ENCODE peak calls at places on chromosomes 3 and 15, in six cellular contexts. X is fibroblast of lung; A is CD8-positive, alpha-beta T cell; Z is tibial artery; I is PC-3; N is suprapubic skin. S is an unnamed sample. For H3K36me3, the result is how much of the 10 kb centered on the place peaks cover.

GRCh38 chr3:11335056-11335608 is 62.9 kb downstream of the ATG7 start:
- DNase-seq in A (no peak), N (no peak), I (peak), Z (no peak), X (peak), S (peak)

GRCh38 chr3:11929531-11929930 is 74.7 kb upstream of the SYN2 start:
- DNase-seq in I (no peak), A (no peak), Z (no peak), X (no peak), N (no peak), S (no peak)

GRCh38 chr15:55108858-55109518 is 87.8 kb downstream of the RSL24D1 start:
- DNase-seq in A (peak), Z (peak), N (no peak), I (peak), X (peak), S (peak)

GRCh38 chr3:53255775-53256703 is at the start of gene TKT:
- DNase-seq in A (peak), X (peak), I (peak), N (peak), Z (peak), S (peak)

GRCh38 chr3:42122261-42123011 is 31.3 kb downstream of the TRAK1 start:
- DNase-seq in I (no peak), N (peak), Z (no peak), A (no peak), X (no peak), S (no peak)

GRCh38 chr15:83767786-83768185 is 113.9 kb downstream of the ADAMTSL3 start:
- DNase-seq in I (no peak), N (no peak), A (no peak), Z (no peak), X (peak), S (peak)

GRCh38 chr15:71746719-71747118 is 63.6 kb upstream of the NR2E3 start:
- DNase-seq in Z (no peak), I (peak), N (no peak), A (no peak), X (no peak), S (no peak)

GRCh38 chr15:80483656-80484055 is 79.5 kb downstream of the ARNT2 start:
- DNase-seq in I (no peak), X (peak), A (no peak), Z (no peak), N (no peak), S (no peak)

GRCh38 chr3:175179055-175179454 is 319.9 kb downstream of the NAALADL2 start:
- DNase-seq in I (peak), A (no peak), N (no peak), Z (no peak), X (no peak), S (no peak)

GRCh38 chr3:126472277-126473006 is 3.2 kb downstream of the ZXDC start:
- DNase-seq in X (peak), I (peak), A (no peak), Z (peak), N (no peak), S (peak)

GRCh38 chr15:81312790-81313543 is 11.0 kb downstream of the STARD5 start:
- DNase-seq in Z (peak), A (no peak), X (peak), N (peak), I (peak), S (peak)

GRCh38 chr3:81289676-81290075 is 471.8 kb downstream of the GBE1 start:
- DNase-seq in I (no peak), A (no peak), N (no peak), Z (no peak), X (no peak), S (peak)

GRCh38 chr15:29403778-29404177 is 134.2 kb upstream of the NSMCE3 start:
- DNase-seq in N (no peak), I (peak), X (no peak), Z (no peak), A (no peak), S (no peak)

GRCh38 chr3:69084326-69084667 is 440 bp upstream of the ARL6IP5 start:
- DNase-seq in X (peak), N (no peak), I (peak), Z (no peak), A (no peak), S (peak)

GRCh38 chr3:193941486-193941885 is 194.5 kb upstream of the HES1 start:
- DNase-seq in A (no peak), I (no peak), X (no peak), Z (no peak), N (no peak), S (no peak)

GRCh38 chr3:37338500-37338899 is 164.1 kb upstream of the LRRFIP2 start:
- DNase-seq in I (no peak), A (no peak), X (peak), Z (no peak), N (no peak), S (no peak)

GRCh38 chr3:64276131-64276530 is 50.9 kb upstream of the PRICKLE2 start:
- DNase-seq in I (no peak), N (no peak), Z (no peak), A (no peak), X (no peak), S (no peak)

GRCh38 chr3:187102073-187102634 is 37.1 kb downstream of the RPL39L start:
- DNase-seq in N (no peak), Z (no peak), X (no peak), I (no peak), A (no peak), S (peak)

GRCh38 chr15:100253640-100254039 is 88.1 kb downstream of the ADAMTS17 start:
- DNase-seq in Z (no peak), I (no peak), N (peak), A (peak), X (no peak), S (no peak)

GRCh38 chr3:152909180-152909883 is 74.4 kb downstream of the P2RY1 start:
- DNase-seq in X (peak), A (no peak), Z (no peak), I (peak), N (no peak), S (peak)

GRCh38 chr15:101617390-101617965 is 34.7 kb downstream of the TM2D3 start:
- DNase-seq in Z (no peak), N (no peak), I (no peak), X (no peak), A (no peak), S (no peak)

GRCh38 chr3:115922681-115923347 is 299.5 kb downstream of the GAP43 start:
- DNase-seq in X (peak), A (no peak), N (no peak), Z (no peak), I (peak), S (peak)

GRCh38 chr3:112376413-112376812 is 43.5 kb downstream of the CD200 start:
- DNase-seq in I (no peak), X (no peak), A (no peak), N (no peak), Z (no peak), S (peak)

GRCh38 chr15:92603743-92604470 is 51.7 kb downstream of the FAM174B start:
- DNase-seq in A (no peak), Z (no peak), I (peak), N (no peak), X (peak), S (no peak)

GRCh38 chr3:138513073-138513843 is 78.8 kb downstream of the ESYT3 start:
- DNase-seq in Z (no peak), A (no peak), I (no peak), X (no peak), N (no peak), S (no peak)

GRCh38 chr3:179615458-179616173 is 11.0 kb downstream of the NDUFB5 start:
- DNase-seq in A (no peak), I (no peak), N (no peak), X (peak), Z (no peak), S (no peak)

GRCh38 chr3:72271215-72271614 is 486.3 kb upstream of the PROK2 start:
- DNase-seq in X (peak), I (no peak), Z (peak), N (no peak), A (no peak), S (no peak)

GRCh38 chr3:139588450-139588849 is 48.9 kb upstream of the RBP1 start:
- DNase-seq in Z (no peak), A (no peak), N (no peak), I (peak), X (no peak), S (no peak)

GRCh38 chr3:194906229-194906629 is 220.5 kb downstream of the FAM43A start:
- DNase-seq in I (peak), A (no peak), Z (no peak), N (no peak), X (peak), S (no peak)

GRCh38 chr3:61796088-61796680 is 234.8 kb downstream of the PTPRG start:
- DNase-seq in X (no peak), Z (no peak), A (no peak), I (no peak), N (no peak), S (no peak)

GRCh38 chr3:45613781-45614180 is 19.2 kb downstream of the LIMD1 start:
- DNase-seq in A (no peak), I (no peak), Z (no peak), N (no peak), X (no peak), S (no peak)

GRCh38 chr3:38131621-38132369 is 5.1 kb downstream of the ACAA1 start:
- DNase-seq in A (no peak), I (no peak), N (peak), Z (peak), X (peak), S (peak)

GRCh38 chr3:117355566-117355965 is 646.0 kb downstream of the TUSC7 start:
- DNase-seq in N (no peak), A (no peak), Z (no peak), X (peak), I (no peak), S (no peak)

GRCh38 chr3:37626722-37627565 is 234.7 kb upstream of the CTDSPL start:
- DNase-seq in I (no peak), N (no peak), Z (no peak), A (no peak), X (no peak), S (no peak)

GRCh38 chr15:74034206-74034755 is 39.8 kb downstream of the PML start:
- DNase-seq in A (no peak), N (no peak), X (no peak), I (no peak), Z (no peak), S (no peak)

GRCh38 chr15:74036271-74037170 is 42.0 kb downstream of the PML start:
- DNase-seq in N (peak), I (peak), A (no peak), Z (peak), X (peak), S (peak)

GRCh38 chr15:74032046-74032445 is 37.5 kb downstream of the PML start:
- DNase-seq in Z (no peak), N (no peak), X (no peak), A (no peak), I (no peak), S (no peak)

GRCh38 chr15:74035121-74035829 is 40.8 kb downstream of the PML start:
- DNase-seq in N (no peak), X (no peak), I (no peak), Z (no peak), A (no peak), S (no peak)

DNA sequence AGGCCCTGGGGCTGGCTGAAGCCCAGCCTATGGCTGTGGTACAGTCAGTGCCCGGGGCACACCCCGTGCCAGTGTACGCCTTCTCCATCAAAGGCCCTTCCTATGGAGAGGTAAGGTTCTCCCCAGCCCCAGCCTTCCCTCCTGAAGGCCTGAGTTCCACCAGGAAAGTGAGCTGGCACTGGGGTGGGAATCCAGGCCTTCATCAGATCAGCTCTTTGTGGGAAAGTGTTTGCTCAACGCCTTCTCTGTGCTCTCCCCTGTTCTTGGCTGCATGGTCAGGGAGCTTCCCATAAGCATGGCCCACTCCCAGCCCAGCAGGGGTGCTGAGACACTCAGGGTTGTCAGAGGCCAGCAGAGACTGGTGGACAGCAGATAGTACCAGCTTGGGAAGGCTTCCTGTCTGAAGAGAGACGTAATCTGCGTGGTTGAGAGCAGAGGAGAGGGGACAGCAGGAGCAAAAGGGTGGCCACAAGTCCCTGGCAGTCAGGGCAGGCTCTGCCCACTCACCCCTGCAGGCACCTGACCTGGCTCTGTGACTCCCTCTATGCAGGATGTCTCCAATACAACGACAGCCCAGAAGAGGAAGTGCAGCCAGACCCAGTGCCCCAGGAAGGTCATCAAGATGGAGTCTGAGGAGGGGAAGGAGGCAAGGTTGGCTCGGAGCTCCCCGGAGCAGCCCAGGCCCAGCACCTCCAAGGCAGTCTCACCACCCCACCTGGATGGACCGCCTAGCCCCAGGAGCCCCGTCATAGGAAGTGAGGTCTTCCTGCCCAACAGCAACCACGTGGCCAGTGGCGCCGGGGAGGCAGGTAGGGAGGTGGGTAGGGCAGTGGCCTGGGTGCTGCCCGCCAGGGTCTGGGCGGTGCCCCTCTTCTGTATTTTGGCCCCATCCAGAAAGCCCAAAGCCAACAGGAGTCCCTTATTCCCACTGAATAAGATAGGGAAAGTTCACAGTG is 38.4 kb downstream of the PML start:
- DNase-seq in X (no peak), Z (no peak), A (no peak), I (no peak), N (no peak), S (no peak)
- H3K36me3 ChIP-seq in X (under half), Z (half or more), A (under half), I (under half), N (half or more), S (half or more)

GRCh38 chr15:78878356-78878755 is 5.7 kb downstream of the MORF4L1 start:
- DNase-seq in X (peak), I (no peak), A (no peak), N (no peak), Z (no peak), S (peak)
- H3K4me3 ChIP-seq in X (no peak), I (no peak), A (no peak), N (no peak), Z (no peak), S (no peak)

DNA sequence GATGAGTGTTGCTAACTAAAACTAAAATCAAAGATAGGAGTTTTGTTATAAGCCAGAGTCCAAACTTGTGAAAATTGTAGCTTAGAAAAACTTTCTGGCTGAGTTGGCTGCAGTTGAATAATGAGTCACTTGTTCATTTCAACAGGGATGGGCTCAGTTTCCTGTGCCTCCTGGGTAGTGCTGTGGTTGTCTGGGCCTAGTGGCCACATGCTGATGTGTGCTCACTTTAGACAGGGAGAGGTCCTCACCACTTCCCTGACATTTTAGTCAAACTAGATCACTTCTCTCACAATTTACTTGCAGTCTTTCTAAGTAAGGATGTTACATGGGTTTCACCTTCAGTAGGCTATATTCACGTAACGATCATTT is 6.3 kb upstream of the UBE2Q2 start:
- DNase-seq in Z (peak), X (peak), N (no peak), I (peak), A (no peak), S (peak)
- TF ChIP-seq CTCF in Z (no peak), X (no peak), N (no peak), I (no peak), A (no peak), S (peak)

GRCh38 chr3:13727890-13728289 is 152.0 kb downstream of the WNT7A start:
- DNase-seq in X (no peak), A (no peak), Z (no peak), N (peak), I (no peak), S (no peak)
- H3K36me3 ChIP-seq in X (under half), A (under half), Z (under half), N (under half), I (under half), S (under half)

GRCh38 chr3:141796436-141797166 is 33.4 kb downstream of the GRK7 start:
- DNase-seq in A (peak), Z (no peak), I (no peak), N (no peak), X (no peak), S (no peak)

GRCh38 chr3:141798455-141798854 is 35.2 kb downstream of the GRK7 start:
- DNase-seq in Z (no peak), X (no peak), A (no peak), N (no peak), I (no peak), S (no peak)

GRCh38 chr3:141795719-141796435 is 32.7 kb downstream of the GRK7 start:
- DNase-seq in N (no peak), I (no peak), Z (peak), X (peak), A (peak), S (no peak)

GRCh38 chr3:141797167-141797773 is 34.1 kb downstream of the GRK7 start:
- DNase-seq in I (no peak), N (peak), A (no peak), X (peak), Z (peak), S (peak)

DNA sequence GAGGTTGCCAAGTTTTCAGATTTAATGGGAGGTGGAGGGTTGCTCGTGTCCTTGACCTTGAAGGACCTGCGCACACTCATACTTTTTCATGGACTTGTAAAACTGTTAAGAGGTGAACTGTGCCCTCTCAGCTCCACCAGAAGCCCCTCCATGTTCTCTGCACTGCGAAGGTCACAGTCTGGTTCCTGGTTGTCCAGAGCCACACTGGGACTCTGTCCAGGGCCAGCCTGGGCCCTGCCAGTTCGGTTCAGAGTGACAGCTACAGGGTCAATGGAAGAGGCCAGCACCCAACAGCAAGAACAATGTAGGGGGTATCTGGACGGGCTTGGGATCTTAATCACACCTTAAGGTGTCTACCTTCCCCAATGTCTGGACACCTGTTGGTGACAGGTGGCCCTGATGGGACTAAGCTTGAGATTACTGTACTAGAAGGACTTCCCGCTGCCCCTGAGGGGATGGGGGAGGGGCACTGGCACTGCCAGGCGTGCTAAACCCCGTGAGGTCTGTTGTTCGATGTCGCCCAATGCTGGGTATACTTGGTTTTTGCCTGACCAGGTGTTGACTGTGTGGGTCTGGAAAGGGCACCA is 34.7 kb downstream of the GRK7 start:
- DNase-seq in N (no peak), A (peak), I (no peak), Z (no peak), X (no peak), S (no peak)
- H3K4me3 ChIP-seq in N (peak), A (peak), I (no peak), Z (peak), X (peak), S (peak)

DNA sequence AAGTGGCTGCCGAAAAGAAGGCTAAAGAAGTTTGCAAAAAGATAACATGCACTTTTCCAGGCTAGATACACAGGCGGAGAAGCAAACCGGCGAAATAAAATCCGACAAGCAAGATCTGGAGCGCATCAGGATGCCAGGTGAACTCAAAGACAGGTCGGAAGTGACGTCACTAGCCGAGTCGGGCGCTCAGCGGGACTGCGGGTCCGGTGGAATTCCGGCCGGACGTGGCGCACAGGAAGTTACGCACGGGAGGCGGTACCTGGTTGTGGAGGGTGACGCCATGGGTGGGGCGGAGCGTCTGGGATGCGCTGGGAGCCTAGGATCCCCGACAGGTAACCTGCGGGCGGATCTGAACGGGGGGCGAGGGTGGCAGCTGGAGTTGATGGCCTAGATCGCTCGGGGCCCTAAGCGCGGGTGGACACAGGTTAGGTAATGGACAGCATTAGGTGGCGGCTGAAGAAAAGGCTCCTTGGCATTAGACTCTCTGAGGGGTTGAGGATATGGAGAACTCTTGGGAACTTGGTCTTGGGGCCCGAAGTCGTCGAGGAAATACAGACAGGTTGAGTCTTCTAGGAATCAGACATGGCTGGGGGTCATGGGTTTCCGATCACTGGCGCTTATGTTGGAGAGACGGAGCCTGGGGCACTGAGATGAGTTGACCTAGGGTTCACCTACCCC is 29.0 kb upstream of the EHHADH start:
- DNase-seq in A (peak), X (peak), I (peak), Z (peak), N (peak), S (peak)
- TF ChIP-seq CTCF in A (no peak), X (no peak), I (no peak), Z (no peak), N (no peak), S (no peak)

S was measured in brain microvascular endothelial cell.